ENCODE peak calls at places on chromosomes 4 and X, in nine cellular contexts. K is suprapubic skin, T is HCT116, S is breast epithelium, P is GM12891, G is spleen, A is K562, M is GM12892, W is prostate gland. J is an unnamed sample.
A peak's percentile ranks its signal among the peaks of the same experiment; 100 is the strongest.

GRCh38 chrX:123993904-123994635 is 32.6 kb downstream of the STAG2 start:
- DNase-seq in P (no peak), G (no peak), W (no peak), T (no peak), A (no peak), K (no peak), M (no peak), S (no peak), J (no peak)

GRCh38 chr4:1577818-1578217 is 106.3 kb downstream of the FAM53A start:
- DNase-seq in P (no peak), A (no peak), W (no peak), T (no peak), G (peak; percentile 82), M (no peak), K (peak; percentile 59), S (no peak), J (no peak)

GRCh38 chr4:170610464-170610863 is 520.7 kb upstream of the AADAT start:
- DNase-seq in A (no peak), M (no peak), K (no peak), G (no peak), S (no peak), P (no peak), W (no peak), T (no peak), J (no peak)

GRCh38 chrX:33434256-33435092 is 223.1 kb upstream of the DMD start:
- DNase-seq in T (no peak), W (peak; percentile 19), P (peak; percentile 5), G (no peak), M (peak; percentile 3), K (no peak), A (peak; percentile 4), S (peak; percentile 27), J (peak; percentile 43)

GRCh38 chr4:105455998-105456397 is 17.9 kb downstream of the PPA2 start:
- DNase-seq in S (no peak), W (no peak), A (no peak), T (no peak), G (no peak), P (no peak), K (no peak), M (no peak), J (no peak)

GRCh38 chr4:155578726-155579385 is 87.8 kb upstream of the GUCY1A1 start:
- DNase-seq in G (no peak), S (no peak), M (no peak), W (no peak), T (no peak), P (no peak), A (no peak), K (no peak), J (no peak)

GRCh38 chr4:101678180-101678579 is 112.3 kb upstream of the BANK1 start:
- DNase-seq in T (no peak), A (no peak), S (no peak), M (no peak), P (no peak), W (no peak), K (no peak), G (no peak), J (no peak)

GRCh38 chr4:25916870-25917269 is 2.9 kb downstream of the SMIM20 start:
- DNase-seq in T (no peak), M (no peak), S (no peak), K (no peak), W (no peak), P (no peak), G (no peak), A (no peak), J (no peak)

GRCh38 chrX:1595711-1596060 is 4.3 kb downstream of the AKAP17A start:
- DNase-seq in K (no peak), S (no peak), A (no peak), M (no peak), G (peak; percentile 69), W (no peak), P (no peak), T (no peak), J (no peak)

GRCh38 chr4:182294436-182294835 is 51.2 kb downstream of the TENM3 start:
- DNase-seq in M (no peak), A (no peak), S (no peak), P (no peak), W (no peak), G (no peak), T (no peak), K (no peak), J (no peak)

GRCh38 chr4:32985256-32985655 is 2265.1 kb downstream of the PCDH7 start:
- DNase-seq in P (no peak), K (no peak), S (no peak), G (no peak), W (no peak), A (no peak), T (no peak), M (no peak), J (no peak)

GRCh38 chr4:140691369-140691768 is 64.8 kb downstream of the TBC1D9 start:
- DNase-seq in G (no peak), K (no peak), A (no peak), S (no peak), T (no peak), W (peak; percentile 71), P (no peak), M (no peak), J (no peak)

GRCh38 chr4:52554606-52555355 is 104.3 kb downstream of the USP46 start:
- DNase-seq in W (no peak), T (no peak), G (no peak), A (no peak), M (no peak), K (no peak), S (peak; percentile 24), P (no peak), J (no peak)

GRCh38 chr4:186192068-186192751 is 843 bp downstream of the CYP4V2 start:
- DNase-seq in K (peak; percentile 68), P (no peak), T (no peak), W (peak; percentile 20), S (peak; percentile 25), A (no peak), M (no peak), G (no peak), J (peak; percentile 57)
- TF ChIP-seq POLR2AphosphoS5 in K (no peak), P (no peak), T (no peak), W (peak; percentile 50), S (no peak), A (no peak), M (no peak), G (peak; percentile 17), J (peak; percentile 60)

DNA sequence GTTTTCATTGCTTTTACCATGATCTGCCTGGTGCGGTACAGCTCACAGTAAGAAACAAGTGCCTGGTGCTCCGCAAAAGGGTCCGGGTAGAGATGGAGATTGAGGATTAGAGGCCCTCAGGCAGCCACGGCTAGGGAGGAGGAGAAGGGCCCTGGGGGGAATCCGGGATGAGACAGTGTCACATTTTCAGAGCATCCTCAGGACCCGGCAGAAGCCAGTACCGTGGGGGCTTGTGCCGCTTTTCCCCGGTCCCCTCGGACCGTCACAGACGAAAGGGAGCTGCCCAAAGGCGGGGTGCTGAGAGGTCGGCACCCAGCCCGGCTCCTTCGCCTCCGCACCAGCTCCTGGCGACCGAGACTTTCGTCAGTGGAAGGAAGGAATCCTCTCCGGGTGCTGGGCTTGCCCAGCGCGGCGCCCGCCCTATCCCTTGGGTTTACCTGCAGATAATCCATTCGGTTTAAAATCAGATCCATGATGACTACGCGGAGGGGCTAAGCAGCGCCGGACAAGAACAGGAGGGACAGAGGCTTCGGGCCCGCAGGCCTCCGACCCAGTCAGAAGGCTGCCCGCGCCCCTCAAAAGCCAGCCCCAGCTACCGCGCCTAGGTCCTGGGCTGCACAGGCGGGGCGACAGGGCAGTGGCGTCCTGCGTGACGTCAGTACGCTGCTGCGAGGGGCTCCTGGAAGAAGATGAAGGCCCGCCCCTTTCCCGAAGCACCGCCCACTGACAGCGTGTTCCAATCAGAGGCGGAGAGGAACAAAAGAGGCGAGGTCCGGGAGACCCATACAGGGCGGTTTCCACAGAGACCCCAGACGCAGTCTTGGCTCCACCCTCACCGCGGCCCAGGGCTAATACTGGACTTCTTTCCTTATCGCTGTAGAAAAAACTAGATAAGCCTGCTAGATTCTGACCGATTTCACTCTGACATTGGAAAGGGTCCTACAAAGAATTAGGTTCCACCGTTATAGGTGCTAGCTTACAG is at the start of gene BBS7:
- DNase-seq in P (peak; percentile 78), K (peak; percentile 98), T (peak; percentile 94), M (peak; percentile 73), W (peak; percentile 96), S (peak; percentile 95), A (peak; percentile 95), G (peak; percentile 99), J (peak; percentile 99)
- TF ChIP-seq POLR2A in P (peak; percentile 39), K (no peak), T (peak; percentile 96), M (peak; percentile 88), W (peak; percentile 86), S (peak; percentile 48), A (peak; percentile 81), G (no peak), J (peak; percentile 76)

GRCh38 chrX:54821310-54821709 is 13.8 kb downstream of the MAGED2 start:
- DNase-seq in M (no peak), G (no peak), K (no peak), W (no peak), A (no peak), P (no peak), T (no peak), S (no peak), J (no peak)

GRCh38 chrX:54820737-54821136 is 13.2 kb downstream of the MAGED2 start:
- DNase-seq in S (no peak), P (no peak), T (no peak), K (no peak), M (no peak), G (no peak), W (no peak), A (no peak), J (no peak)

GRCh38 chrX:54819201-54819600 is 11.7 kb downstream of the MAGED2 start:
- DNase-seq in T (no peak), A (no peak), G (peak; percentile 66), K (no peak), P (no peak), W (no peak), M (no peak), S (no peak), J (no peak)

GRCh38 chrX:54818221-54818620 is 10.7 kb downstream of the MAGED2 start:
- DNase-seq in S (no peak), G (no peak), T (no peak), P (no peak), K (no peak), A (no peak), M (no peak), W (no peak), J (no peak)

DNA sequence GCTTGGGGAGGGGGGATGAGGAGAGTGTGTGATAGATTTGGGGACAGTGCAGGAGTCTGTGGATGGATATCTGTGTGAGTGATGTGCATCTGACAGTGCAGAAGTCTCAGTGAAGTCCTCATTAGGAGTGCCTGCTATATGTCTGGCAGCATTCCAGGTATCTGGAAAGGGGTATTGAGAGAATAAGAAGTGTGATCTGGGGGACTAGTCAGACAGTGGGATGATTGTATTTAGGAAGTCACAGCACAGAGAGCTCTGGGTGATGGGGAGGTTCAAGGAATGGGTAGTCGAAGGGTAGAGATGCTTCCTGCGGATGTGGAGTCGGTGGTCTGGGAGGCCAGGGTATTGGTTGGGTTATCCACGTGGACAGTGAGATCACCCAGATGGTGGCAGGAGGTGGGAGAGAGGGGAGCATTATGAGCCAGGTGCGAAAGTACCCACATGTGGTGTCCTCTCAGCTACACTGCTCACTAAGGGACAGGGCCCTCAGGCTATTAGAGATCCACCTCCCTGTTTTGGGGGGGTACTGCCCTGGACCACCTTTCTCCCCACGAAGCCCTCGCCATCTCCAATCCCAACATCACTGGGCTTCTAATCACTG is 9.8 kb downstream of the MAGED2 start:
- DNase-seq in G (no peak), T (no peak), K (no peak), P (no peak), M (no peak), S (no peak), W (no peak), A (no peak), J (no peak)
- TF ChIP-seq POLR2AphosphoS5 in G (no peak), T (no peak), K (no peak), P (no peak), M (no peak), S (no peak), W (no peak), A (no peak), J (no peak)

GRCh38 chr4:86961605-86962295 is 26.9 kb downstream of the AFF1 start:
- DNase-seq in W (no peak), A (peak; percentile 86), M (no peak), T (no peak), S (no peak), P (no peak), K (no peak), G (no peak), J (peak; percentile 41)
- TF ChIP-seq POLR2A in W (no peak), A (no peak), M (peak; percentile 62), T (no peak), S (no peak), P (peak; percentile 44), K (no peak), G (no peak), J (no peak)